ENCODE peak calls at places on chromosomes 11 and 22, in six cellular contexts. F, X, H, R, L and Q are unnamed samples.

GRCh38 chr11:71446942-71447688 is 1.1 kb downstream of the DHCR7 start:
- DNase-seq in H (peak), L (peak), X (peak), R (peak), F (no peak), Q (no peak)

GRCh38 chr11:3947084-3947483 is 91.6 kb downstream of the STIM1 start:
- DNase-seq in F (no peak), X (peak), H (peak), R (no peak), L (peak), Q (no peak)

GRCh38 chr11:120662071-120662611 is 150.6 kb downstream of the GRIK4 start:
- DNase-seq in X (no peak), R (no peak), F (no peak), L (no peak), H (no peak), Q (no peak)

GRCh38 chr22:17733484-17733883 is 40.8 kb downstream of the BID start:
- DNase-seq in H (no peak), X (peak), L (no peak), F (no peak), R (no peak), Q (no peak)

GRCh38 chr11:74205181-74205580 is 34.1 kb downstream of the PPME1 start:
- DNase-seq in X (no peak), H (no peak), R (no peak), F (no peak), L (no peak), Q (no peak)

GRCh38 chr11:43736502-43737193 is 56.1 kb downstream of the HSD17B12 start:
- DNase-seq in F (no peak), L (no peak), X (no peak), R (peak), H (no peak), Q (no peak)

GRCh38 chr11:134727204-134727603 is 315.2 kb upstream of the B3GAT1 start:
- DNase-seq in H (no peak), L (no peak), F (no peak), X (no peak), R (no peak), Q (no peak)

GRCh38 chr22:24841261-24841660 is 35.2 kb downstream of the SGSM1 start:
- DNase-seq in R (no peak), X (peak), L (peak), F (no peak), H (peak), Q (peak)

GRCh38 chr11:72842126-72842525 is 27.9 kb downstream of the ATG16L2 start:
- DNase-seq in H (no peak), F (no peak), R (no peak), X (no peak), L (no peak), Q (no peak)

GRCh38 chr11:133694701-133695100 is 150.6 kb downstream of the SPATA19 start:
- DNase-seq in X (no peak), H (no peak), L (no peak), R (no peak), F (no peak), Q (no peak)

GRCh38 chr11:9691865-9692264 is 28.0 kb downstream of the SWAP70 start:
- DNase-seq in F (no peak), L (no peak), R (no peak), X (no peak), H (no peak), Q (no peak)

GRCh38 chr11:109338131-109338530 is 83.9 kb upstream of the C11orf87 start:
- DNase-seq in L (no peak), R (no peak), F (no peak), H (no peak), X (no peak), Q (no peak)

GRCh38 chr22:29901354-29901753 is 18.4 kb downstream of the MTMR3 start:
- DNase-seq in L (no peak), R (no peak), X (no peak), H (no peak), F (no peak), Q (no peak)

GRCh38 chr22:48740086-48740730 is 1087.5 kb downstream of the BRD1 start:
- DNase-seq in L (no peak), H (no peak), F (peak), X (peak), R (no peak), Q (peak)

GRCh38 chr11:71563401-71563800 is 2.0 kb upstream of the KRTAP5-10 start:
- DNase-seq in H (no peak), R (peak), L (no peak), F (no peak), X (no peak), Q (no peak)

GRCh38 chr22:30182365-30182764 is 64.2 kb downstream of the LIF start:
- DNase-seq in F (no peak), L (no peak), H (no peak), R (peak), X (no peak), Q (no peak)

GRCh38 chr22:48084041-48084748 is 1321.7 kb downstream of the TBC1D22A start:
- DNase-seq in L (no peak), F (peak), H (no peak), R (no peak), X (peak), Q (no peak)

GRCh38 chr11:96246718-96247540 is 96.1 kb downstream of the MAML2 start:
- DNase-seq in L (no peak), X (no peak), H (no peak), F (no peak), R (peak), Q (no peak)

DNA sequence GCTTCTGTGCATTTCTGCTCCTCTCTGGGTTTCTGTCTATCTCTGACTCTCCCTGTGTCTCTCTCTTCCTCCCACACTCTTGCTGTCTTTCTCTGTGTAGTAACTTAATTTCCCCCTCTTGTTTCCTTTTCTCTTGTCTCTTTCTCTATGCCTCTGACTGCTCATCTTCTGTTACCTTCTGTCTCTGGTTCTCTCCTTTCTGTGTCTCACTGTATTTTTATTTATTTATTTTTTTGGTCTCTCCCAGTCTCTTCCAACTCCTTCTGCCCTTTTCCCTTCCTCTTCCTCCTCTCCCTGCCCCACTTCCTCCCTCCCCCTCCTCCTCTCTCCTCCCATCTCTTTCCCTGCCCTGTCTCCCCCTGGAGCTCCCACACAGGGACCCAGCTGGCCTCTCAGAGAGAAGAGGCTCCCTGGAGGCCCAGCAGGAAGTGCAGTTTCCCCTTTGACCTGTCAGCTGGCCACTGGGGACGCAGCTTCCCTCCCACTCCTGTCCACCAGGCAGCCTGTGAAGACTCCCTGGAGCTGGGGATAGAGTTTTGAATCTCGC is 38.3 kb upstream of the MYH9 start:
- DNase-seq in X (no peak), R (peak), H (no peak), F (no peak), L (no peak), Q (no peak)
- TF ChIP-seq POLR2AphosphoS5 in X (no peak), R (peak), H (no peak), F (no peak), L (no peak), Q (no peak)

DNA sequence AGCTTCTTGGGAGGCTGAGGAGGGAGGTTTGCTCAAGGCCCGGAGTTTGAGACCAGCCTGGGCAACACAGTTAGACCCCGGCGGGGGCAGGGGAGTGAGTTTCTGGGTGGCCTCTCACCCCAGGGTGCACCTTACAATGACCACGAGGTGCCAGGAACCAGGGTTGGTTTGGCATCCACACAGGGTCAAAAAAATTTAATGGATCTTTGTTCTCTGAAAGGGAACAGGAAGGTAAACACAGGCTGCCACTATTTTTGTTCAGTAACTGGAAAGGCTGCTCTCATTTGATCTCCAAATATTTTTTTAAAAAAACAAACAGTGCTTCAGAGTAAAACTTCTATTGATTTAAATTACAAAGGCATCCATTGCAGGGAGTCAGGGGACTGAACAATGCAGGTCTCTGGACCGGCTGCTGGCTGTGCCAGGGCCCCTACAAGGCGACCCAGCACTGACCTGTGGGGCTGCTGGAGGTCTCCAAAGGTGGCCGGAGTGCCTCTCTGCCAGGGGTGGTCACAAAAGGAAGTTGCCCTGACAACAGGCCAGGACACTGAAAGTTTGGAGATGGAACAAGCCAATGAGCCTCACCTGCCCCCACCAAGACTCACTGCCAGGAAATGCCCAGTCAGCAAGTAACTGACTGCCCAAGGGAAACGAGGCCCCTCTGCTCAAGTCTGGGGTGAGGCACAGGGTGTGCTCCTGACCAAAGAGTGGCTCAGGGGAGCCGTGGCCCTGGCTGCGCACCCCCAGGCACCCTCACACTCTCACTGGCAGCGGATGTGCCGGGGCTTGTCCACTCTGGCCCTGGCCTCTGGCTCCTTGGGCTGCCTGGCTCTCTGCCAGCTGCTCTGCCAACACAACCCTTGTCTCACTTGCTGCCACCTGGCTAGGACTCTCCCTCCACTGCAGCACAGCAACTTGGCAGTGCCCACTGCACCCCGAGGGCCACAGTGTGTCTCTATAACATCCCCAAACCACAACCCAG is 51.8 kb downstream of the ARFGAP3 start:
- DNase-seq in X (peak), R (peak), L (no peak), H (peak), F (peak), Q (peak)
- TF ChIP-seq POLR2AphosphoS5 in X (no peak), R (no peak), L (no peak), H (peak), F (no peak), Q (peak)

DNA sequence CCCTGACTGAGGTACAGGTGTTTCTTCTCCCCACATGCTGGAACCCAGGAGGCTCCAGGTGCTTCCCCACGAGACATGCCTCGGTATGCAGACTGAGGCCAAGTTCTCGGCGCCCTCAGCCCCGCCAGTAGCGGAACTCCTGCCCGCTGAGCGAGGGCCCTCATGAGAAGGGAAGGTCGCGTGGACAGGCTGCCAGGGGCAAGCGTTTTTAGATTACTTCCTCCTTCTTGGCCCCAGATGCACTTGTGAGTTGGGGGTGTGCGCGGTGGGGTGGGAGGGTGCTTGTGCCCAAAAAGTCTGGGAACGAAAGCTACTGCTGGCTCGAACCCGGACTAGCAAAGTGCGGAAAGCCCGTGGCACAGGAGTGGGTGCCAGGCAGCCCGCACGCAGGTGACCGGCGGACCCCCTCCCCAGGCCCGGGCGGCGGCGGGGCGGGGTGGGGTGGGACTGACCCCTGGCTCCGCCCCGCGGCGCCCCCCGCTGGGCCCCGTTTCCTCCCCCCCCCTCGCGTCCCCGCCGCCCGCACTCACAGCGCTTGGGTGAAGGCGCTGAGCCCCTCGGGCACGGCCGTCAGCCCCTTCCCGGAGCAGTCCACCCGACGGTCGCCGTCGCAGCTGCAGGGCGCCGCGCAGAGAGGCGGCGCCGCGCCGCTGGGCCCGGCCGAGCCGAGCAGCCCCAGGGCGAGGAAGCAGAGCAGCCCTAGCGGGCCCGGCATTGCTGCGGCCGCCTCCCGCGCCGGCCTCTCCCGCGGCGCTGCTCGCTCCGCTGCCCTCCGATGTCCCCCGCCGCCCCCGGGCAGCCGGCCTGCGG is 797 bp downstream of the LGR4 start:
- DNase-seq in L (peak), H (peak), X (peak), R (no peak), F (peak), Q (peak)
- TF ChIP-seq POLR2AphosphoS5 in L (no peak), H (no peak), X (no peak), R (no peak), F (no peak), Q (no peak)

GRCh38 chr11:66744485-66745355 is 15.7 kb upstream of the SPTBN2 start:
- DNase-seq in X (peak), F (peak), L (peak), H (peak), R (peak), Q (peak)
- TF ChIP-seq POLR2AphosphoS5 in X (peak), F (no peak), L (peak), H (peak), R (peak), Q (peak)

DNA sequence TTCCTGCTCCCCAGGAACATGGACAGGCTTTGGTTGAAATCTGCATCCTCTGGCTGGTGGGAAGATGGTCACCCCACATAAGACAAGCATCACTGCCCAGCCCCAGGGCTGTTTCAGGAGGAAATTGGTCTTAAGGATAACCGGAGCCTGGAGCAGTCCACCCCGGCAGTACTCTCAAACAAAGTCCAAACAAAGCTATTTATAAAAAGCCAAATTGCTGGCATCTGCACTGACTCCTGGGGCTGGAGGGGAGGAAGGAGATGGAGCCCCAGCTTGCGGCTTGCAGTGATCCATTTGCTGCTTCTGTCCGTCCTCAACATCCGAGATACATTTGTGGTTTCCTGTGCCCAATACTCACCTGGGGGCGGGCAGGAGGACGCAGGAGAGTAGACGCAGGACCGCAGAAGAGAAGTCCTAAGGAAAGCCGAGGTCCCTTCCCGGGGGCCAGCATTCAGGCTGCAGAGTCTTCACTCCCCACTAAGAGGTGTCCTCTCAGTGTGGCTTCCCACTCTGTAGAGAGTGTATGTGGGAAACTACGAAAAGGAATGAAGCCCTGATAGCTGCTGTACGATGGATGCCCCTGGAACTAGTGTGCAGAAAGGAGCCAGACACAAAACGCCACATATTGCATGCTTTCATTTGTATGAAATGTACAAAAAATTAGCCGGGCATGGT is 107.3 kb upstream of the FGF3 start:
- DNase-seq in L (no peak), H (no peak), R (no peak), F (no peak), X (peak), Q (no peak)
- TF ChIP-seq POLR2AphosphoS5 in L (no peak), H (no peak), R (no peak), F (no peak), X (no peak), Q (no peak)

GRCh38 chr11:62601114-62601363 is 626 bp downstream of the MTA2 start:
- DNase-seq in F (no peak), X (peak), H (no peak), R (no peak), L (peak), Q (peak)

GRCh38 chr11:62599909-62600308 is 1.8 kb downstream of the MTA2 start:
- DNase-seq in X (no peak), L (no peak), H (peak), R (no peak), F (no peak), Q (no peak)

GRCh38 chr11:62601364-62602140 is at the start of gene MTA2:
- DNase-seq in H (peak), X (peak), R (peak), F (peak), L (peak), Q (peak)

GRCh38 chr11:62600367-62601113 is 1.1 kb downstream of the MTA2 start:
- DNase-seq in F (no peak), H (no peak), L (no peak), X (no peak), R (no peak), Q (no peak)

GRCh38 chr11:62599069-62599696 is 2.5 kb downstream of the MTA2 start:
- DNase-seq in X (peak), H (peak), F (no peak), L (peak), R (peak), Q (peak)
- TF ChIP-seq POLR2AphosphoS5 in X (peak), H (peak), F (peak), L (peak), R (no peak), Q (peak)